ENCODE peak calls at places on chromosomes 7 and 10, in four cellular contexts. M is GM10248, B is body of pancreas, R is neural crest cell. G is an unnamed sample.
A peak's percentile ranks its signal among the peaks of the same experiment; 100 is the strongest.

GRCh38 chr10:78755075-78755695 is 313.6 kb upstream of the ZMIZ1 start:
- DNase-seq in M (no peak), B (no peak), R (no peak), G (no peak)

GRCh38 chr7:600149-600814 is 80.6 kb upstream of the PDGFA start:
- DNase-seq in M (no peak), B (no peak), R (no peak), G (no peak)

GRCh38 chr7:43078794-43079193 is 33.7 kb upstream of the HECW1 start:
- DNase-seq in M (no peak), B (no peak), R (no peak), G (no peak)

GRCh38 chr10:60346661-60347060 is 43.0 kb downstream of the ANK3 start:
- DNase-seq in M (no peak), B (no peak), R (no peak), G (no peak)

GRCh38 chr7:12385364-12385786 is 18.3 kb downstream of the VWDE start:
- DNase-seq in M (no peak), B (no peak), R (no peak), G (no peak)

GRCh38 chr7:28301148-28301641 is 111.1 kb upstream of the CREB5 start:
- DNase-seq in M (no peak), B (peak; percentile 24), R (no peak), G (no peak)

GRCh38 chr10:93821051-93821772 is 63.5 kb downstream of the LGI1 start:
- DNase-seq in M (no peak), B (no peak), R (no peak), G (no peak)

GRCh38 chr7:132117636-132118035 is 458.6 kb downstream of the PLXNA4 start:
- DNase-seq in M (no peak), B (no peak), R (no peak), G (no peak)

GRCh38 chr7:130151591-130152269 is 53.5 kb downstream of the TMEM209 start:
- DNase-seq in M (no peak), B (no peak), R (no peak), G (no peak)

GRCh38 chr7:153408360-153409335 is 643.5 kb upstream of the DPP6 start:
- DNase-seq in M (no peak), B (no peak), R (no peak), G (no peak)

GRCh38 chr10:11472158-11472753 is 139.2 kb downstream of the USP6NL start:
- DNase-seq in M (peak; percentile 73), B (peak; percentile 69), R (peak; percentile 74), G (peak; percentile 40)

GRCh38 chr10:60441515-60441914 is 51.8 kb upstream of the ANK3 start:
- DNase-seq in M (no peak), B (no peak), R (no peak), G (no peak)

GRCh38 chr10:11245510-11245909 is 227.8 kb downstream of the CELF2 start:
- DNase-seq in M (peak; percentile 54), B (no peak), R (no peak), G (no peak)

GRCh38 chr10:91519899-91520514 is 109.9 kb downstream of the HECTD2 start:
- DNase-seq in M (no peak), B (peak; percentile 22), R (no peak), G (no peak)

GRCh38 chr7:70778585-70778984 is 353.4 kb upstream of the GALNT17 start:
- DNase-seq in M (no peak), B (no peak), R (no peak), G (no peak)

GRCh38 chr10:78650122-78650521 is 418.6 kb upstream of the ZMIZ1 start:
- DNase-seq in M (no peak), B (no peak), R (no peak), G (no peak)

GRCh38 chr7:105487559-105488218 is 34.4 kb downstream of the PUS7 start:
- DNase-seq in M (peak; percentile 32), B (no peak), R (no peak), G (no peak)

GRCh38 chr10:110221721-110222261 is 14.4 kb downstream of the MXI1 start:
- DNase-seq in M (peak; percentile 66), B (peak; percentile 82), R (no peak), G (no peak)

GRCh38 chr7:108067844-108068243 is 62.3 kb downstream of the LAMB4 start:
- DNase-seq in M (no peak), B (no peak), R (no peak), G (no peak)

GRCh38 chr7:23220690-23221305 is 25.8 kb upstream of the GPNMB start:
- DNase-seq in M (no peak), B (no peak), R (no peak), G (no peak)

GRCh38 chr7:93890464-93891068 is at the start of gene TFPI2:
- DNase-seq in M (peak; percentile 42), B (peak; percentile 60), R (peak; percentile 27), G (peak; percentile 5)

GRCh38 chr7:50869108-50869716 is 86.5 kb upstream of the GRB10 start:
- DNase-seq in M (no peak), B (no peak), R (no peak), G (no peak)

GRCh38 chr10:118628397-118628796 is 32.9 kb upstream of the PRLHR start:
- DNase-seq in M (no peak), B (no peak), R (no peak), G (no peak)

GRCh38 chr10:127243490-127244272 is 47.3 kb upstream of the INSYN2A start:
- DNase-seq in M (no peak), B (peak; percentile 24), R (peak; percentile 58), G (no peak)

GRCh38 chr10:82310839-82311238 is 435.8 kb downstream of the NRG3 start:
- DNase-seq in M (no peak), B (no peak), R (no peak), G (no peak)

GRCh38 chr10:119297207-119297968 is 90.0 kb downstream of the GRK5 start:
- DNase-seq in M (no peak), B (no peak), R (no peak), G (no peak)

DNA sequence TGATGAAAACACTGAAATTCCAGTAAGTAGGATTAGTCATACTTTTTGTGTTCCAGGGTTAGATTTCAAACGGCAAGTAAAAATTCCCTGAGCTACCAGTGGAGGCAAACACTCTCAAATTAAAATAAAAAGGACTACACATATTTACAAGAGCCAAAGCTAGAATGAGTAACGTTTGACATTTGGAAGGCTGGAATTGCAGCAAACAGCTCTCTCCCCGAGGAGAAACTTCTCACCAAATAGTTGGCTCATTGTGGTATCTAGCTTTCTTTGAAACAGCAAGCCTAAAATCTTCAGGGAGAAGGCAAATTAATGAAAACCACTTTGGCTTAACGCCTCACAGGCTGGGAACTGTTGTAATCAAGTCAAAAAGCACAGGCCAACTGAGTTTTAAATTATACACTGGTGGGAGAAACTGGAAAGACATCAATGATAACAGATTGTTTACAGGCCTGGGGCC is 288.3 kb downstream of the SNX13 start:
- DNase-seq in M (no peak), B (no peak), R (no peak), G (no peak)
- TF ChIP-seq CTCF in M (no peak), B (peak; percentile 14), R (no peak), G (no peak)

GRCh38 chr7:74057216-74057925 is 26.2 kb upstream of the LIMK1 start:
- DNase-seq in M (no peak), B (no peak), R (no peak), G (no peak)

GRCh38 chr7:74057987-74058386 is 25.6 kb upstream of the LIMK1 start:
- DNase-seq in M (no peak), B (no peak), R (no peak), G (no peak)

GRCh38 chr7:74058486-74058885 is 25.1 kb upstream of the LIMK1 start:
- DNase-seq in M (no peak), B (no peak), R (no peak), G (no peak)

GRCh38 chr7:74053589-74054186 is 25.7 kb downstream of the ELN start:
- DNase-seq in M (no peak), B (no peak), R (no peak), G (no peak)

GRCh38 chr7:74056096-74056915 is 27.3 kb upstream of the LIMK1 start:
- DNase-seq in M (no peak), B (no peak), R (no peak), G (no peak)
- TF ChIP-seq CTCF in M (no peak), B (no peak), R (no peak), G (no peak)

GRCh38 chr7:101863598-101863997 is 46.2 kb downstream of the CUX1 start:
- DNase-seq in M (no peak), B (no peak), R (no peak), G (no peak)

GRCh38 chr7:101866328-101866727 is 48.9 kb downstream of the CUX1 start:
- DNase-seq in M (no peak), B (no peak), R (no peak), G (no peak)

GRCh38 chr7:101867265-101867664 is 49.8 kb downstream of the CUX1 start:
- DNase-seq in M (no peak), B (no peak), R (no peak), G (no peak)

GRCh38 chr7:101864039-101864438 is 46.6 kb downstream of the CUX1 start:
- DNase-seq in M (no peak), B (no peak), R (no peak), G (no peak)

DNA sequence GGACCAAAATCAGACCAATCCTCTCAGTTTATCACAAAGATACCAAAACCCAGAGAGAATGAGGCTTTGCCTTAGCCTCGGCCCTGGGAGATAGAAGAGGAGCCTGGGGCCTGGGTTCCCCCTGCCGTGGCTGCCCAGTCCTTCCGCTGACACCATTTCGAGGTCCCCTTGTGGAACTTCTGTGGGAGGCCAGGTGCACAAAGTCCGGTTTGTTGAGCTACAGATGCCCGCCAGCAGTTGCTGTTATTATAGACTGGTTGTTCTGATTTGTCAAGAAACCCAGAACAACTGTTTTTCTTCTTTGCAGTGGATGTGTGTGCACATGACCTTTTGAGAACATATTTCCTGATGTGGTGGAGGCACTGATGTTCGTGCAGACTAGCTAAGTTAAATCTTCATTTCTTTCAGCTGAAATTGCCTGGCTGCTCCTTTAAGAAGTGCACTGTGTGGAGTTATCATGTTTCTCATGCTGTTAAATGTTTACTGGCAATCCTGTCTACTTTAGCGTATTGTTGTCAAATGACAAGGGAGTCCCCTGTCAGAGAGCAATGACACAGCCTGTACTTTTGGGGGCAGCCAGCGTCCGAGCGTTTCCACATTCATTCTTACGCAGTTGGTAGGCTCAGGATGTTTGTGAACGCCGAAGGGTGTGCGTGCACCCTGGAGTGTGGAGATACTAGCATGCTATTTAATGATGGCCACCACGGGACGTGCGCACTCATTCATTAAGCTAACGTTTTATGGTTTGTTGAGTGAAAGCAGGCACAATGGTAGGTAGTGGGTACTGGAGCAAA is 47.8 kb downstream of the CUX1 start:
- DNase-seq in M (no peak), B (no peak), R (no peak), G (no peak)
- TF ChIP-seq CTCF in M (no peak), B (no peak), R (no peak), G (no peak)

GRCh38 chr7:25842201-25842726 is 309.7 kb upstream of the NFE2L3 start:
- DNase-seq in M (no peak), B (no peak), R (no peak), G (no peak)

GRCh38 chr7:25835191-25835590 is 316.8 kb upstream of the NFE2L3 start:
- DNase-seq in M (no peak), B (no peak), R (no peak), G (no peak)

GRCh38 chr7:25841575-25841974 is 310.4 kb upstream of the NFE2L3 start:
- DNase-seq in M (no peak), B (no peak), R (no peak), G (no peak)

GRCh38 chr7:25840209-25840792 is 311.7 kb upstream of the NFE2L3 start:
- DNase-seq in M (no peak), B (no peak), R (no peak), G (no peak)

GRCh38 chr7:25839084-25839769 is 312.8 kb upstream of the NFE2L3 start:
- DNase-seq in M (no peak), B (no peak), R (no peak), G (no peak)
- TF ChIP-seq CTCF in M (no peak), B (no peak), R (peak; percentile 56), G (peak; percentile 55)